ENCODE peak calls at places on chromosome 15, in five cellular contexts. S, G, D, C and I are unnamed samples.

GRCh38 chr15:64682255-64682654 is 93.1 kb downstream of the RBPMS2 start:
- DNase-seq in S (no peak), G (no peak), D (no peak), C (no peak), I (no peak)

GRCh38 chr15:41554915-41555314 is 4.1 kb upstream of the TYRO3 start:
- DNase-seq in S (no peak), G (no peak), D (no peak), C (no peak), I (no peak)

GRCh38 chr15:22979699-22980188 is 424 bp downstream of the CYFIP1 start:
- DNase-seq in S (peak; percentile 65), G (peak; percentile 78), D (no peak), C (peak; percentile 39), I (no peak)

GRCh38 chr15:37028609-37029287 is 71.6 kb downstream of the MEIS2 start:
- DNase-seq in S (peak; percentile 75), G (no peak), D (no peak), C (no peak), I (peak; percentile 70)

GRCh38 chr15:50275908-50276307 is 10.4 kb upstream of the HDC start:
- DNase-seq in S (no peak), G (no peak), D (no peak), C (no peak), I (no peak)

GRCh38 chr15:69474291-69474690 is 21.7 kb downstream of the RPLP1 start:
- DNase-seq in S (peak; percentile 83), G (no peak), D (peak; percentile 55), C (peak; percentile 56), I (no peak)

GRCh38 chr15:90154861-90155626 is 46.1 kb upstream of the SEMA4B start:
- DNase-seq in S (peak; percentile 64), G (no peak), D (peak; percentile 77), C (peak; percentile 44), I (no peak)

GRCh38 chr15:40439461-40440299 is 1.1 kb upstream of the BAHD1 start:
- DNase-seq in S (peak; percentile 80), G (peak; percentile 94), D (no peak), C (peak; percentile 41), I (no peak)

GRCh38 chr15:73604477-73604876 is 28.7 kb downstream of the NPTN start:
- DNase-seq in S (no peak), G (no peak), D (no peak), C (no peak), I (no peak)

GRCh38 chr15:82966671-82967071 is 14.2 kb upstream of the HOMER2 start:
- DNase-seq in S (no peak), G (no peak), D (no peak), C (no peak), I (no peak)

GRCh38 chr15:97875513-97876285 is 84.8 kb upstream of the ARRDC4 start:
- DNase-seq in S (no peak), G (peak; percentile 62), D (no peak), C (no peak), I (no peak)

GRCh38 chr15:62254137-62254934 is 89.3 kb upstream of the C2CD4B start:
- DNase-seq in S (peak; percentile 73), G (peak; percentile 89), D (peak; percentile 22), C (peak; percentile 43), I (peak; percentile 12)

GRCh38 chr15:67937153-67937761 is 97.4 kb upstream of the RNU6-1 start:
- DNase-seq in S (no peak), G (peak; percentile 43), D (no peak), C (peak; percentile 28), I (no peak)

GRCh38 chr15:70722266-70723123 is 40.9 kb downstream of the UACA start:
- DNase-seq in S (peak; percentile 76), G (peak; percentile 62), D (peak; percentile 51), C (no peak), I (no peak)

GRCh38 chr15:66252411-66253295 is 897 bp downstream of the MEGF11 start:
- DNase-seq in S (peak; percentile 76), G (peak; percentile 78), D (peak; percentile 18), C (peak; percentile 29), I (no peak)
- TF ChIP-seq EZH2 in S (peak; percentile 99), G (peak; percentile 90), D (peak; percentile 94), C (peak; percentile 78), I (no peak)

DNA sequence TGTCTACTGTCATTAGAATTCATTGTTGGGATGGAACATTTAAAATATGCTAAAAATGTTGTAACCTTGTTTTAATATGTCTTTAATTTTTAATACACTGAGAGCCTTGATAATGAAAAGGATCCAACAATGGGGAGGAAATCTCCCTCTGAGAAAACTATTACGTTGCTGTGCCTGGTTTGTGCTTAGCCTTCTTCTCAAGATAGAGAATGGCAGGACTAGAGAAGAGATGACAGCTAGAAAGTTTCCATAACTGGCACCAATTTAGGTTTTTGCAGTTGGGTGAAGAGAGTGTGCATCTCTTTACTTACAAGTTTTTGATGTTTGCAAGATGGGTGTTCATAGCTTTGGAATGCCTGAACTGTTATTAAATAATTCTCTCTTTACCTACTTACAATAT is 42.6 kb upstream of the NANOGP8 start:
- DNase-seq in S (no peak), G (no peak), D (no peak), C (no peak), I (no peak)
- TF ChIP-seq EZH2 in S (no peak), G (no peak), D (no peak), C (no peak), I (no peak)

GRCh38 chr15:77818484-77819270 is 186.0 kb upstream of the LINGO1 start:
- DNase-seq in S (no peak), G (peak; percentile 44), D (no peak), C (no peak), I (no peak)

GRCh38 chr15:77819271-77819806 is 186.6 kb upstream of the LINGO1 start:
- DNase-seq in S (peak; percentile 22), G (peak; percentile 51), D (no peak), C (peak; percentile 7), I (no peak)

GRCh38 chr15:77821959-77822256 is 189.2 kb upstream of the LINGO1 start:
- DNase-seq in S (no peak), G (no peak), D (no peak), C (no peak), I (no peak)

GRCh38 chr15:77821188-77821958 is 188.7 kb upstream of the LINGO1 start:
- DNase-seq in S (peak; percentile 79), G (peak; percentile 84), D (peak; percentile 27), C (peak; percentile 36), I (no peak)

GRCh38 chr15:77819841-77820728 is 187.4 kb upstream of the LINGO1 start:
- DNase-seq in S (peak; percentile 51), G (peak; percentile 76), D (no peak), C (peak; percentile 17), I (no peak)
- TF ChIP-seq EZH2 in S (peak; percentile 96), G (no peak), D (peak; percentile 95), C (peak; percentile 88), I (no peak)

GRCh38 chr15:88257311-88257901 is 867 bp upstream of the NTRK3 start:
- DNase-seq in S (peak; percentile 16), G (peak; percentile 45), D (no peak), C (no peak), I (no peak)
- TF ChIP-seq EZH2 in S (no peak), G (peak; percentile 39), D (peak; percentile 65), C (peak; percentile 91), I (peak; percentile 78)